ENCODE peak calls at places on chromosomes 11 and 22, in eight cellular contexts. K is hypothalamus; E is heart left ventricle; H is stimulated activated naive CD8-positive, alpha-beta T cell treated with anti-CD3 and anti-CD28 coated beads, Interleukin-15, Interleukin-2, amounts not matched to agents 100 U/mL and 50 U/mL, for 24 hours; M is HAP-1; Z is brain microvascular endothelial cell; D is stimulated activated CD8-positive, alpha-beta memory T cell treated with anti-CD3 and anti-CD28 coated beads, Interleukin-4, amount 100 ng/mL, for 4 hours; P is bronchial epithelial cell. O is an unnamed sample.

GRCh38 chr11:17331669-17332068 is 19.9 kb upstream of the NCR3LG1 start:
- DNase-seq in K (no peak), E (no peak), H (no peak), M (no peak), Z (no peak), D (no peak), P (no peak), O (no peak)

GRCh38 chr11:11389238-11389637 is 36.2 kb upstream of the CSNK2A3 start:
- DNase-seq in K (no peak), E (peak), H (no peak), M (no peak), Z (no peak), D (no peak), P (peak), O (no peak)

GRCh38 chr11:73218106-73218829 is at the start of gene P2RY2:
- DNase-seq in K (peak), E (peak), H (peak), M (peak), Z (no peak), D (no peak), P (peak), O (no peak)

GRCh38 chr11:1619449-1619848 is 2.5 kb downstream of the KRTAP5-4 start:
- DNase-seq in K (no peak), E (no peak), H (no peak), M (no peak), Z (peak), D (no peak), P (no peak), O (no peak)

GRCh38 chr11:99632969-99633368 is 612.2 kb downstream of the CNTN5 start:
- DNase-seq in K (no peak), E (no peak), H (no peak), M (no peak), Z (no peak), D (no peak), P (no peak), O (no peak)

GRCh38 chr11:102314784-102315183 is 2.5 kb upstream of the BIRC3 start:
- DNase-seq in K (no peak), E (no peak), H (no peak), M (no peak), Z (no peak), D (no peak), P (no peak), O (no peak)

GRCh38 chr11:69642549-69642912 is 1.6 kb downstream of the CCND1 start:
- DNase-seq in K (no peak), E (peak), H (peak), M (no peak), Z (no peak), D (peak), P (no peak), O (no peak)

GRCh38 chr11:76654310-76654851 is 16.2 kb downstream of the LRRC32 start:
- DNase-seq in K (no peak), E (peak), H (peak), M (no peak), Z (peak), D (no peak), P (no peak), O (no peak)

GRCh38 chr22:37758698-37759097 is 49.0 kb upstream of the GCAT start:
- DNase-seq in K (no peak), E (no peak), H (no peak), M (no peak), Z (no peak), D (no peak), P (no peak), O (no peak)